ENCODE peak calls at places on chromosomes 5 and 9, in four cellular contexts. C is spleen, T is endothelial cell of umbilical vein, M is GM12878. K is an unnamed sample.
A peak's percentile ranks its signal among the peaks of the same experiment; 100 is the strongest.

GRCh38 chr5:76175051-76175666 is 92.0 kb downstream of the SV2C start:
- DNase-seq in C (no peak), T (peak; percentile 68), M (peak; percentile 32), K (no peak)

GRCh38 chr5:158802941-158803341 is 296.8 kb downstream of the EBF1 start:
- DNase-seq in C (no peak), T (no peak), M (no peak), K (no peak)

GRCh38 chr5:84696651-84697050 is 312.0 kb upstream of the EDIL3 start:
- DNase-seq in C (no peak), T (no peak), M (no peak), K (no peak)

GRCh38 chr5:138606378-138606777 is 31.2 kb upstream of the HSPA9 start:
- DNase-seq in C (no peak), T (no peak), M (no peak), K (no peak)

GRCh38 chr9:134707031-134707680 is 65.6 kb downstream of the COL5A1 start:
- DNase-seq in C (no peak), T (peak; percentile 22), M (no peak), K (no peak)

GRCh38 chr9:75552941-75553340 is 337.5 kb upstream of the PCSK5 start:
- DNase-seq in C (no peak), T (no peak), M (no peak), K (no peak)

GRCh38 chr9:129282308-129283211 is 104.5 kb upstream of the IER5L start:
- DNase-seq in C (peak; percentile 69), T (peak; percentile 20), M (no peak), K (no peak)

GRCh38 chr9:17422994-17423680 is 155.7 kb upstream of the SH3GL2 start:
- DNase-seq in C (no peak), T (no peak), M (no peak), K (no peak)

GRCh38 chr5:2201011-2201410 is 318.3 kb upstream of the IRX4 start:
- DNase-seq in C (peak; percentile 58), T (no peak), M (no peak), K (no peak)

GRCh38 chr9:129701549-129701948 is 36.1 kb downstream of the PRRX2 start:
- DNase-seq in C (no peak), T (no peak), M (no peak), K (no peak)

GRCh38 chr5:112348387-112348786 is 70.7 kb downstream of the EPB41L4A start:
- DNase-seq in C (no peak), T (no peak), M (no peak), K (no peak)

GRCh38 chr9:84325347-84325982 is 15.1 kb downstream of the SLC28A3 start:
- DNase-seq in C (no peak), T (peak; percentile 17), M (no peak), K (no peak)

GRCh38 chr9:91847576-91847975 is 102.5 kb downstream of the ROR2 start:
- DNase-seq in C (peak; percentile 59), T (no peak), M (no peak), K (no peak)

GRCh38 chr5:148426514-148426913 is 42.8 kb downstream of the FBXO38 start:
- DNase-seq in C (no peak), T (no peak), M (no peak), K (no peak)
- TF ChIP-seq POLR2AphosphoS5 in C (no peak), T (no peak), M (no peak), K (no peak)

GRCh38 chr9:112081918-112082729 is 93.0 kb downstream of the SUSD1 start:
- DNase-seq in C (no peak), T (peak; percentile 25), M (no peak), K (no peak)
- H3K4me3 ChIP-seq in C (no peak overlapping the region), T (no peak overlapping the region), M (no peak overlapping the region), K (no peak overlapping the region)

DNA sequence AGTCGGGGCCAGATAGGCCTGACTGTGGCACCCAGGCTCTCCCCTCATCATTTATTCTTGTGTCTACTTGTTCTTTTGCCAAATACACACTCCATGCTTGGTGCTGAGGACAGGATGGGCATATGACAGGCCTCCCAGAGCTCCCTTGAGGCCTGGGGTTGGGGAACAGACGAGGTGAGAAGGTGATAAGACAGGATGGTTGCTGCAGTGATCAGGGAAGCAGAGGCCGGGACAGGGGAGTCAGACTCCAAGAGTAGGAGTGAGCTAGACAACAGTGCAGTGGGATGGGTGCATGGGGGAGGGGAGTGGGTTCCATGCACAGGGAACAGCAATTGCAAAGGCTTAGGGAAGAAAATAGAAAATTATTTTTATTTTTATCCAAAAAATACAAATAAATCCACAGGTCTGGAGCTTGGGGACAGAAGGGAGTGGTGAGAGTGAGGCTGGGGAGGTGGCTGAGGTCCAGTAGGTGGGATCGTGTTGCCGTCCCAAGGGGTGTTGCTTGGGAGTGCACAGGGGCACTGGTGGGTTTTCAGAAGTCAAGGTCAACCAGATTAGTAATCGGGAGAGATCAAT is 3.4 kb upstream of the AMBP start:
- DNase-seq in C (peak; percentile 52), T (no peak), M (no peak), K (no peak)
- TF ChIP-seq POLR2AphosphoS5 in C (no peak), T (no peak), M (no peak), K (no peak)

DNA sequence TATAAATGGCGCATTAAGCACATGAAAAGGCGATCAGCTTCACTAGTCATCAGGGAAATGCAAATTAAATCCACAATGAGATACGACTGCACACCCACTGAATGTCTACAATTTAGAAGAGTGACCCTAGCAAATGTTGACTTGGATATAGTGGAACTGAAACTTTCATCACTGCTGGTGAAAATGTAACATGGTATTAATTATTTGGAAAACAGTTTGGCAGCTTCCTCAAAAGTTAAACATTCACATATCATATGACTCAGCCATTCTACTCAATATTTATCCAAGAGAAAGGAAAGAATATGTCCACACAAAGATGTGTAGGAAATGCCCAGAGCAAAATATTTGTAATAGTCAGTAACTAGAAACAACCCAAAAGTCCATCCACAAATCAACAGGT is 146.5 kb downstream of the LPAR1 start:
- DNase-seq in C (no peak), T (no peak), M (no peak), K (no peak)
- H3K4me3 ChIP-seq in C (no peak overlapping the region), T (no peak overlapping the region), M (no peak overlapping the region), K (peak overlapping the region; percentile 9)

GRCh38 chr9:26334709-26335108 is 557.9 kb downstream of the CAAP1 start:
- DNase-seq in C (no peak), T (no peak), M (no peak), K (no peak)

GRCh38 chr9:26329974-26330373 is 562.6 kb downstream of the CAAP1 start:
- DNase-seq in C (no peak), T (no peak), M (no peak), K (no peak)

GRCh38 chr9:26326473-26327044 is 566.0 kb downstream of the CAAP1 start:
- DNase-seq in C (no peak), T (peak; percentile 83), M (peak; percentile 17), K (peak; percentile 65)

DNA sequence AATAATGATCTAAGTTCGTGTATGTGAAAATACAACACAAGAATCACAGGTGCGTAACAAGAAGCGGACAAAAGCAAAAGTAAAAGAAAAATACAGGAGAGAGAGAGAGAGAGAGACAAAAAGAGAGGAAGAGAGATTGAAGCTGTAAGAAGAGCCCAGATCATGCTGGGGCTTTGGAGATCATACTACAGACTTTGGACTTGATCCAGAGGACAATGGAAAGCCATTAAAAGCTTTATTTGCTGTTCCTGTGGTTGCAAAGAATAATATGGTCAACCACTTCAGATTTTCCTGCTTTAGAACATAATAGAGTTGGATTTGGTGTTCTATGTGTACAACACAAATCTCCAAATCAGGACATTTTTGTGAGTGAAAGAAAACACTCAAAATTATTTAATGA is 561.4 kb downstream of the CAAP1 start:
- DNase-seq in C (no peak), T (no peak), M (no peak), K (no peak)
- TF ChIP-seq POLR2AphosphoS5 in C (no peak), T (no peak), M (no peak), K (no peak)

GRCh38 chr9:18473551-18474279 is at the start of gene ADAMTSL1:
- DNase-seq in C (no peak), T (peak; percentile 93), M (no peak), K (no peak)
- H3K4me3 ChIP-seq in C (no peak within 1 kb of the TSS), T (peak within 1 kb of the TSS; percentile 35), M (no peak within 1 kb of the TSS), K (no peak within 1 kb of the TSS)

GRCh38 chr9:90546200-90546599 is 96.4 kb downstream of the DIRAS2 start:
- DNase-seq in C (no peak), T (no peak), M (no peak), K (no peak)
- TF ChIP-seq POLR2AphosphoS5 in C (no peak), T (no peak), M (no peak), K (no peak)

GRCh38 chr5:154479944-154480750 is 2.1 kb upstream of the HAND1 start:
- DNase-seq in C (peak; percentile 35), T (no peak), M (no peak), K (no peak)

GRCh38 chr5:154478224-154478565 is at the start of gene HAND1:
- DNase-seq in C (no peak), T (peak; percentile 34), M (no peak), K (no peak)

GRCh38 chr5:154480847-154481246 is 2.8 kb upstream of the HAND1 start:
- DNase-seq in C (no peak), T (no peak), M (no peak), K (no peak)

GRCh38 chr5:154478752-154479159 is 729 bp upstream of the HAND1 start:
- DNase-seq in C (no peak), T (no peak), M (no peak), K (no peak)

DNA sequence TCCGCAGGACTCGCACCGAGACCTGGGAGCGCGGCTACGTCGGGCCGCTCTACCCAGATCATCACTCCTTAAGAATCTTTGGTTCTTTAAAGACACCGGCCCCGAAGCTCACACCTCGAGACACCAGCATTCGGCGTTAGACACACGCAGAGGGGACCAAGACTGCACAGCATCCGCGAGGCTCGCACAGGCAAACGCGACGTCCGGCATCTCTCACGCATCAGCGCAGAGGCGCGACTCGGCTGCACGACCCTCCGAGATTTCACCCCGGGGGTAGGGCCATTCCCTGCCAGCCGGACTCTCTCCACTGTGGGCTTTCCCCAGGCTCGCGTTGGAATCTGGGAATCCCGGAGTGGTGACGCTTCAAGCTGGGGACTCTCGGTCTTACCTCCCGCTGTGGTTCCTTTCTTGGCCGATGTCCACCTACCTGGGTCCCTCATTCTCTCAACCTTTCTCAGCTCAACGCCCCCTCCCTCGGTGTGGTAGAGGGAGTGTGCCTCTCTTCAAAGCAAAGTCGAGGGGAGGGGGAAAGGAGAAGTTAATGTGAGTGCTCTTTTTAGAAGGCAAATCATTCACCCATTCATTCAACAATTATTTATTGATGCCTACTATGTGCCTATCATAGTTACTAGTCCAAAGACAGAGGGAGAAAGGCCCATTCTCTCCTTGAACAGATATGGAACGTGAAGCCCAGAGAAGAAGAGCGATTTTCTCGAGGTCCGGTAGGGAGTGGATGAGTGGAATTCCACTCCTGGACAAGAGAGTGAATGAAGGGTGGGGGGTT is 1.3 kb upstream of the HAND1 start:
- DNase-seq in C (peak; percentile 66), T (no peak), M (no peak), K (no peak)
- H3K4me3 ChIP-seq in C (no peak overlapping the region), T (no peak overlapping the region), M (no peak overlapping the region), K (peak overlapping the region; percentile 68)

GRCh38 chr5:19241690-19242089 is 746.3 kb downstream of the CDH18 start:
- DNase-seq in C (no peak), T (peak; percentile 2), M (no peak), K (no peak)
- TF ChIP-seq POLR2AphosphoS5 in C (no peak), T (no peak), M (no peak), K (no peak)

K was measured in SK-N-MC.